ENCODE peak calls at places on chromosomes 6 and 20, in eight cellular contexts. D is cardiac fibroblast, B is endodermal cell, I is BJ, T is pancreas, S is AG09309, E is fibroblast of pulmonary artery, M is PC-3. V is an unnamed sample.

GRCh38 chr6:137851669-137852068 is 15.4 kb upstream of the TNFAIP3 start:
- DNase-seq in I (no peak), T (no peak), D (no peak), B (no peak), S (no peak), E (no peak), M (peak), V (no peak)

GRCh38 chr20:31806564-31807355 is 12.4 kb upstream of the MYLK2 start:
- DNase-seq in D (no peak), S (no peak), E (no peak), T (no peak), I (no peak), B (no peak), M (peak), V (no peak)

GRCh38 chr6:51989789-51990188 is 97.6 kb downstream of the PKHD1 start:
- DNase-seq in B (no peak), M (no peak), T (no peak), D (no peak), I (no peak), S (no peak), E (no peak), V (no peak)

GRCh38 chr6:157020398-157021266 is 243.5 kb downstream of the ARID1B start:
- DNase-seq in M (peak), D (peak), T (no peak), B (peak), I (no peak), S (no peak), E (peak), V (no peak)

GRCh38 chr6:16676978-16677377 is 84.3 kb downstream of the ATXN1 start:
- DNase-seq in M (peak), T (no peak), D (peak), B (no peak), S (no peak), I (peak), E (peak), V (peak)

GRCh38 chr6:133701633-133702331 is 187.1 kb upstream of the TCF21 start:
- DNase-seq in D (peak), T (no peak), I (no peak), B (no peak), M (peak), S (no peak), E (peak), V (no peak)

GRCh38 chr6:151509048-151509447 is 15.2 kb downstream of the CCDC170 start:
- DNase-seq in D (no peak), T (no peak), S (no peak), I (no peak), B (no peak), M (no peak), E (no peak), V (no peak)

GRCh38 chr6:157012355-157012754 is 235.2 kb downstream of the ARID1B start:
- DNase-seq in I (no peak), B (no peak), E (no peak), D (no peak), T (no peak), S (no peak), M (no peak), V (no peak)

GRCh38 chr6:148800535-148800934 is 53.7 kb downstream of the UST start:
- DNase-seq in M (peak), B (no peak), E (peak), D (peak), T (no peak), S (peak), I (no peak), V (no peak)

GRCh38 chr6:906920-907319 is 214.0 kb upstream of the EXOC2 start:
- DNase-seq in I (no peak), M (no peak), D (no peak), B (peak), E (no peak), T (no peak), S (peak), V (no peak)

GRCh38 chr6:169960891-169961611 is 209.6 kb downstream of the ERMARD start:
- DNase-seq in I (no peak), T (peak), S (no peak), B (peak), D (no peak), M (no peak), E (no peak), V (no peak)

GRCh38 chr6:164106345-164106769 is 691.8 kb downstream of the QKI start:
- DNase-seq in B (peak), S (no peak), I (no peak), E (peak), T (no peak), M (peak), D (peak), V (no peak)

GRCh38 chr20:58433029-58433657 is 44.1 kb downstream of the VAPB start:
- DNase-seq in B (no peak), M (no peak), S (no peak), I (no peak), D (no peak), T (no peak), E (no peak), V (no peak)

GRCh38 chr6:313917-314316 is 21.6 kb downstream of the DUSP22 start:
- DNase-seq in S (no peak), D (no peak), E (no peak), T (no peak), M (no peak), I (no peak), B (no peak), V (no peak)

GRCh38 chr6:136739071-136739470 is 53.2 kb downstream of the MAP3K5 start:
- DNase-seq in S (no peak), I (no peak), M (no peak), D (no peak), T (no peak), B (no peak), E (no peak), V (no peak)

GRCh38 chr6:122620902-122621301 is 10.7 kb downstream of the PKIB start:
- DNase-seq in E (no peak), B (no peak), T (no peak), M (peak), S (no peak), D (no peak), I (no peak), V (no peak)

GRCh38 chr6:105138141-105138540 is 41.7 kb downstream of the POPDC3 start:
- DNase-seq in B (no peak), T (no peak), S (no peak), E (no peak), M (no peak), I (no peak), D (no peak), V (no peak)

GRCh38 chr6:105136433-105137350 is 43.1 kb downstream of the POPDC3 start:
- DNase-seq in M (no peak), T (peak), I (no peak), S (no peak), B (peak), D (peak), E (peak), V (no peak)

GRCh38 chr6:105137388-105137787 is 42.4 kb downstream of the POPDC3 start:
- DNase-seq in B (peak), M (no peak), D (peak), T (no peak), S (no peak), I (no peak), E (peak), V (no peak)

GRCh38 chr6:105135907-105136432 is 43.8 kb downstream of the POPDC3 start:
- DNase-seq in M (no peak), D (peak), I (no peak), T (no peak), E (peak), S (no peak), B (no peak), V (no peak)

DNA sequence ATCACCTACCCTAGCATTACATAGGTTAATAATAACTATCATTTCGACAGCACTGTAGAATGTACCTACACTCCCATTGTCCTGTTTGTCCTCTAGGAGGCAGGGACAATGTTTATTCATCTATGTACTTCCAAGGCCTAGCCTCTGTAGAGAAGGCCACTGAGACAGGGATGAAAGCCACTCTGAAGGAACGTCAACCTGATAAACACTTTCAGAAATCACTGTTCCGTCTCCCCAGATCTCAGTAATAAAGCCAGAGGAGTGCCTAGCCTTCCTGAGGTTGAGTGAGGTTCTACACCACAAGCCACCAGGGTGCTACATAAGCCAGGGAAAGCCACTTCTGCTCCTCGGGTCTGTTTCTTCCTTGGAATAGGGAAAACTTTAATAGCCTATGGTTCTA is 44.8 kb downstream of the POPDC3 start:
- DNase-seq in M (peak), E (peak), S (no peak), D (peak), T (no peak), B (peak), I (no peak), V (no peak)
- TF ChIP-seq CTCF in M (peak), E (peak), S (peak), D (peak), T (no peak), B (peak), I (peak), V (no peak)

GRCh38 chr6:70080443-70081062 is 214.2 kb downstream of the COL19A1 start:
- DNase-seq in D (no peak), E (no peak), S (no peak), M (no peak), I (no peak), B (no peak), T (no peak), V (no peak)
- H3K4me3 ChIP-seq in D (no peak), E (no peak), S (no peak), M (no peak), I (no peak), B (no peak), T (no peak), V (no peak)

GRCh38 chr6:158911746-158912158 is 88.2 kb downstream of the RSPH3 start:
- DNase-seq in I (no peak), S (no peak), B (no peak), M (peak), D (no peak), T (no peak), E (no peak), V (no peak)

GRCh38 chr6:158908596-158908995 is 89.4 kb upstream of the EZR start:
- DNase-seq in D (no peak), S (no peak), B (no peak), I (no peak), T (no peak), E (no peak), M (no peak), V (no peak)

GRCh38 chr6:158912591-158912990 is 87.4 kb downstream of the RSPH3 start:
- DNase-seq in B (no peak), D (no peak), I (no peak), M (no peak), S (no peak), T (no peak), E (no peak), V (no peak)

GRCh38 chr6:158909938-158910337 is 90.1 kb downstream of the RSPH3 start:
- DNase-seq in D (no peak), S (no peak), T (no peak), I (no peak), M (no peak), E (no peak), B (peak), V (no peak)

GRCh38 chr6:158910484-158911075 is 89.4 kb downstream of the RSPH3 start:
- DNase-seq in E (no peak), D (no peak), S (no peak), T (no peak), I (no peak), B (peak), M (peak), V (no peak)
- TF ChIP-seq CTCF in E (no peak), D (no peak), S (no peak), T (no peak), I (no peak), B (peak), M (no peak), V (no peak)

DNA sequence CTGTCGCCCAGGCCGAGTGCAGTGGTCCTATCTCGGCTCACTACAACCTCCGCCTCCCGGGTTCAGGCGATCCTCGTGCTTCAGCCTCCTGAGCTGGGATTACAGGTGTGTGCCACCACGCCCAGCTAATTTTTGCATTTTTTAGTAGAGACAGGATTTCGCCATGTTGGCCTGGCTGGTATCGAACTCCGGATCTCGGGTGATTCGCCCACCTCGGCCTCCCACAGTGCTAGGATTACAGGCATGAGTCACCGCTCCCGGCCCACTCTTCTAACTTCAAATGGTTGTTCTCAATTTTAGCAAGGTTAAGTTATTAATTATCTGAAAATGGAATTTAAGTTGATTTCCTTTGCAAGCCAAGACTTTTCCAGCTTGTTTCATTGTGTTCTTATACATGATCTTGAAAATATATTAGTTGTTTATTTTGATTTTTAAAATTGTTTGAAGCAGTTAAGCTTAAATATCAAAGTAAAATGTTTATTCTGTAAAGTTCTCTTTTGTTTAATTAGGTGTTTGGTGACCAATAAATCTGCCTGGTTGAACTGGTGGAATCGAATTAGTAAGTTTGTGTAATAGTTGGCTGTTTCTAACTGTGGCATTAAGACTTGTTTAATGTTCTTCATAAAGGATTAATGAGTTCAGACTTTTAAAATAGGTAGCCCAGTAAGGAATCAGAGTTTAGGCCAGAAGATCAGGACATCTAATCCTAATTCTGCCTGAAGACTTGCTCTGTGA is 2.3 kb downstream of the PM20D2 start:
- DNase-seq in M (peak), D (peak), S (no peak), T (no peak), E (no peak), B (no peak), I (no peak), V (no peak)
- H3K4me3 ChIP-seq in M (peak), D (no peak), S (no peak), T (no peak), E (no peak), B (no peak), I (no peak), V (peak)

DNA sequence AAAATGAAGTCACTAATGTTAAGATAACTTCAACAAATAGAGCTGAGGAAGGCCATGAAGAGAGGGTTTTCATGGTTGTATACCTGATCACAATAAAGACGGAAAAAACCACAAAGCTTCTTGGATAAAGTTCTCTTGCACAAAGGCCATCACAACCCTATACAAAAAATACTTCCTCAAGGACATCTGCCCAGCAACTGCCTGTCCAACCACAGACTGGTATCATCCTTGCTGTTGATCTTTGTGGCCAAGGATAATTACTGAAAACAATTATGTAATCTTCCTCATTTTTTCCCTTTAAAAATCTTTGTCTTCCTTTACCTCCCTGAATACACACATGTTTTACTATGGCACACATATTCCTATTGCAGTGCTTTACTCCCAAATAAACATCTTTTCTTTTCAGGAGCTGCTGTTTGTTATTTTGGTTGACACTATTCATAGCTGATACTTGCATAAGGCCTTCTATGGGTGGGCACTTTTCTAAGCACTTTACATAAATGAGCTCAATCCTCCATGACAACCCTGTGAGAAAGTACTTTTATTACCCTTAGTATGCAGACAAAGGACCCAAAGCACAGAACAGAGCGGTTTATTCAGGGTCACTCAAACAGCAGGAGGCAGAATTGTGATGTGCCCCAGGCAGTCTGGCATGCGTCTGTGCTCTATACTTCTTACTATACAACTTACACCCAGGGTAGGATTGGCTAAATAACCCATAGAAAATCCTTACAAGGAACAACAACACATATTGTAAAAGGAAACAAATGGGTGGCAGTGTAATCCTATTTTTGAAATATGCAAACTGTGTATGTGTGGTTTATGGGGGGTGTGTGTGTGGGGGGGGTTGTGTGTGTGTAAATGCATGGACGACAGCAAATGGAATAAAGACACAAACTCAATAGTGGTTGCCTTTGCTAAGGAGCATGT is 35.0 kb downstream of the SNRNP48 start:
- DNase-seq in T (no peak), B (no peak), E (no peak), M (peak), D (no peak), S (no peak), I (no peak), V (no peak)
- TF ChIP-seq CTCF in T (no peak), B (no peak), E (no peak), M (peak), D (no peak), S (no peak), I (no peak), V (no peak)

DNA sequence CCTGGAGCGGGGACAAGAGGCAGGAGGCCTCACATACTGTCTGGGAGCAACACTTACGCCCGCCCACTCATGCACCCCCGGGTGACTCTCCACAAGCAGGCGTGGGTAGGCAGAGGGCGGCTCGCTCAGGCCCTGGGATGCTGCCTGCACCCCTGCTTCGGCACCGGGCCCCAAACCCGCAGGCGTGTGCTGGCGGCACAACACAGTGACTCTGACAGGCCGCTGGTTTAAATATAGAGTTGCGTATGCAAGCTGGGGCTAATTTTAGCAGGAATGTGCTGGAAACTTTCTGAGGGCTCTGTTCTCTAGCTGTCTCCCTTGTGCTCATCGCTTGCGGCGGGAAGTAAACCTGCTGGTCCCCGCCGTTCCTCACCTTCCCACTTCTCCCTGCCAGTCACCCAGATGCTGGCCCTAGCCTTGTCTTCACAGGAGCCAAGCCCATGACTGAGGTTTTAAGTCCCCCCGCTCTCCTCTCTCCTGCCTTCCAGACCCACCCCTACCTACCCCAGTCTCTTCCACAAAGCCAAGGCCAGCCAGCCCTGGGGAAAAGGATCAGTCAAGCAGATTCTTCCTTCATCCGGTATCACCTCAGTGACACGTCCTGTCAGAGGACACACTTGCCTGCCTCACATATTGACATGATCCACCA is 94.5 kb upstream of the FOXP4 start:
- DNase-seq in I (peak), S (no peak), D (peak), E (no peak), T (no peak), B (no peak), M (no peak), V (no peak)
- H3K4me3 ChIP-seq in I (no peak), S (no peak), D (no peak), E (no peak), T (no peak), B (no peak), M (no peak), V (no peak)

DNA sequence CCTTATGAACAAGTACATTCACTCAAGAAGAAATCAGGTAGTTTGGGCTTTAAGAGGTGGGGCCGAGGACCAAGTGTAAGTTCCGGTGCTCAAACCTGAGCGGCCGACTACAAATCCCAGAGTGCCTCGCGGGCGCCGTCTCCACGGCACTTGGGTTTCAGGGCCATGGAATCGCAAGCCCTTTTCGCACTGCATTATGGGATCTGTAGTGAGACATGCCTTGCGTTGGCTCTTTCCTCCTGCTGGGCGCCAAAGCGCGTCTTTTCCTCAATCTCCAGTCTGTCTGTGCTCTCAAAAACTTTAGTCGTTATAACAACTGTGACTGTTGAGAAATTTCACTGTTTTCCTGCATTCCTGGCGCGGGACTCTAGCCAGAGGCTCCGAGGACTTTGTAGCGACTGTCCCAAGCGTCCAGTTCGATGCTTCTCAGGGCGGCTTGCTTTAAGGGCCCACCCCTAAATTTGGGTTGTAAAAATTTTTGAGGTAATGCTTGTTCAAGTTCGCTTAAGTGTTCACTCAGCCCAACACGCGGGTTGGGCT is 408 bp upstream of the FBXO9 start:
- DNase-seq in S (peak), D (peak), B (peak), I (peak), M (peak), E (peak), T (peak), V (peak)
- TF ChIP-seq CTCF in S (no peak), D (peak), B (no peak), I (peak), M (no peak), E (no peak), T (no peak), V (no peak)

GRCh38 chr20:53900380-53900999 is 169.9 kb downstream of the BCAS1 start:
- DNase-seq in S (no peak), B (no peak), I (peak), M (peak), D (peak), E (peak), T (no peak), V (peak)
- H3K4me3 ChIP-seq in S (no peak), B (no peak), I (no peak), M (peak), D (no peak), E (no peak), T (no peak), V (no peak)

GRCh38 chr6:7899889-7900213 is 10.7 kb downstream of the TXNDC5 start:
- DNase-seq in S (no peak), M (no peak), D (no peak), T (no peak), E (no peak), I (no peak), B (no peak), V (no peak)

GRCh38 chr6:7901056-7901455 is 9.5 kb downstream of the TXNDC5 start:
- DNase-seq in M (no peak), E (no peak), D (no peak), B (no peak), T (no peak), S (no peak), I (no peak), V (no peak)

GRCh38 chr6:7900621-7901020 is 10.0 kb downstream of the TXNDC5 start:
- DNase-seq in S (no peak), T (no peak), I (no peak), E (no peak), M (no peak), B (no peak), D (no peak), V (no peak)

GRCh38 chr6:7897461-7898192 is 13.0 kb downstream of the TXNDC5 start:
- DNase-seq in S (no peak), I (no peak), M (no peak), D (no peak), E (no peak), B (no peak), T (no peak), V (no peak)

GRCh38 chr6:7899046-7899888 is 11.3 kb downstream of the TXNDC5 start:
- DNase-seq in T (no peak), M (peak), S (no peak), B (peak), D (no peak), I (no peak), E (no peak), V (no peak)
- TF ChIP-seq CTCF in T (no peak), M (peak), S (no peak), B (peak), D (peak), I (no peak), E (peak), V (no peak)